ENCODE peak calls at places on chromosomes 4 and X, in four cellular contexts. J, K, C and L are unnamed samples.

GRCh38 chrX:750263-750662 is 119.7 kb downstream of the SHOX start:
- DNase-seq in J (no peak), K (no peak), C (no peak), L (no peak)

GRCh38 chr4:68904786-68905185 is 46.8 kb downstream of the UGT2A3 start:
- DNase-seq in J (no peak), K (peak), C (no peak), L (peak)

GRCh38 chr4:75542824-75543223 is 13.0 kb upstream of the ODAPH start:
- DNase-seq in J (no peak), K (peak), C (no peak), L (peak)

GRCh38 chrX:45807572-45808425 is 607.1 kb upstream of the DIPK2B start:
- DNase-seq in J (no peak), K (no peak), C (peak), L (peak)

GRCh38 chr4:20954541-20954940 is 254.3 kb downstream of the PACRGL start:
- DNase-seq in J (no peak), K (no peak), C (no peak), L (peak)

GRCh38 chrX:9919632-9920172 is 47.5 kb upstream of the CLDN34 start:
- DNase-seq in J (no peak), K (no peak), C (no peak), L (peak)

GRCh38 chrX:41553688-41554087 is 106.5 kb downstream of the NYX start:
- DNase-seq in J (no peak), K (peak), C (no peak), L (peak)

GRCh38 chr4:158894826-158895225 is 126.0 kb downstream of the FNIP2 start:
- DNase-seq in J (no peak), K (no peak), C (no peak), L (no peak)

GRCh38 chrX:13825178-13825762 is 8.4 kb upstream of the GPM6B start:
- DNase-seq in J (no peak), K (no peak), C (no peak), L (no peak)

GRCh38 chr4:102557636-102558035 is 56.5 kb downstream of the NFKB1 start:
- DNase-seq in J (no peak), K (no peak), C (no peak), L (no peak)

GRCh38 chr4:138449938-138450337 is 207.8 kb upstream of the SLC7A11 start:
- DNase-seq in J (no peak), K (no peak), C (no peak), L (no peak)

GRCh38 chr4:53558061-53558801 is 33.1 kb downstream of the LNX1 start:
- DNase-seq in J (no peak), K (peak), C (no peak), L (peak)

GRCh38 chr4:68797618-68798017 is 18.2 kb upstream of the UGT2B10 start:
- DNase-seq in J (no peak), K (no peak), C (no peak), L (no peak)